ENCODE peak calls at places on chromosomes 5 and 9, in five cellular contexts. One of them, this sample, is unnamed.

GRCh38 chr5:96517294-96517693 is 84.2 kb upstream of the PCSK1 start:
- DNase-seq in adrenal gland: no peak
- DNase-seq in Panc1: no peak
- DNase-seq in trophoblast cell: no peak
- DNase-seq in fibroblast of lung: peak
- DNase-seq in this sample: no peak

GRCh38 chr9:88974641-88975040 is 16.6 kb upstream of the S1PR3 start:
- DNase-seq in Panc1: no peak
- DNase-seq in trophoblast cell: no peak
- DNase-seq in adrenal gland: no peak
- DNase-seq in fibroblast of lung: no peak
- DNase-seq in this sample: no peak

GRCh38 chr5:126043684-126044083 is 379.5 kb upstream of the GRAMD2B start:
- DNase-seq in trophoblast cell: no peak
- DNase-seq in Panc1: no peak
- DNase-seq in adrenal gland: no peak
- DNase-seq in fibroblast of lung: no peak
- DNase-seq in this sample: no peak

GRCh38 chr9:17116400-17116837 is 18.4 kb upstream of the CNTLN start:
- DNase-seq in adrenal gland: no peak
- DNase-seq in Panc1: no peak
- DNase-seq in fibroblast of lung: peak
- DNase-seq in trophoblast cell: peak
- DNase-seq in this sample: no peak

GRCh38 chr5:159038907-159039306 is 60.8 kb downstream of the EBF1 start:
- DNase-seq in Panc1: no peak
- DNase-seq in trophoblast cell: no peak
- DNase-seq in fibroblast of lung: peak
- DNase-seq in adrenal gland: no peak
- DNase-seq in this sample: peak

GRCh38 chr5:55538621-55539020 is 3.9 kb upstream of the PLPP1 start:
- DNase-seq in fibroblast of lung: peak
- DNase-seq in trophoblast cell: no peak
- DNase-seq in adrenal gland: no peak
- DNase-seq in Panc1: no peak
- DNase-seq in this sample: no peak

GRCh38 chr5:72144762-72145161 is 37.5 kb downstream of the MAP1B start:
- DNase-seq in adrenal gland: no peak
- DNase-seq in trophoblast cell: no peak
- DNase-seq in fibroblast of lung: no peak
- DNase-seq in Panc1: no peak
- DNase-seq in this sample: no peak

GRCh38 chr9:122091682-122092592 is 1.2 kb downstream of the TTLL11 start:
- DNase-seq in fibroblast of lung: no peak
- DNase-seq in Panc1: no peak
- DNase-seq in trophoblast cell: no peak
- DNase-seq in adrenal gland: no peak
- DNase-seq in this sample: no peak

GRCh38 chr9:114738581-114739316 is 56.8 kb upstream of the TEX48 start:
- DNase-seq in Panc1: peak
- DNase-seq in fibroblast of lung: peak
- DNase-seq in adrenal gland: peak
- DNase-seq in trophoblast cell: peak
- DNase-seq in this sample: peak

GRCh38 chr9:137318565-137318964 is 16.5 kb upstream of the NRARP start:
- DNase-seq in Panc1: no peak
- DNase-seq in trophoblast cell: no peak
- DNase-seq in fibroblast of lung: no peak
- DNase-seq in adrenal gland: no peak
- DNase-seq in this sample: peak

GRCh38 chr5:1017056-1017455 is 8.5 kb downstream of the NKD2 start:
- DNase-seq in fibroblast of lung: no peak
- DNase-seq in Panc1: no peak
- DNase-seq in trophoblast cell: no peak
- DNase-seq in adrenal gland: no peak
- DNase-seq in this sample: peak

GRCh38 chr5:34986965-34987364 is 57.6 kb downstream of the DNAJC21 start:
- DNase-seq in adrenal gland: no peak
- DNase-seq in Panc1: no peak
- DNase-seq in trophoblast cell: no peak
- DNase-seq in fibroblast of lung: no peak
- DNase-seq in this sample: no peak

GRCh38 chr9:74887041-74887980 is at the start of gene TRPM6:
- DNase-seq in Panc1: no peak
- DNase-seq in fibroblast of lung: peak
- DNase-seq in adrenal gland: peak
- DNase-seq in trophoblast cell: peak
- DNase-seq in this sample: peak

GRCh38 chr5:178439411-178440162 is 150.6 kb downstream of the COL23A1 start:
- DNase-seq in Panc1: no peak
- DNase-seq in fibroblast of lung: no peak
- DNase-seq in adrenal gland: no peak
- DNase-seq in trophoblast cell: no peak
- DNase-seq in this sample: no peak

GRCh38 chr9:137191245-137191644 is 2.8 kb downstream of the SSNA1 start:
- DNase-seq in adrenal gland: no peak
- DNase-seq in Panc1: no peak
- DNase-seq in fibroblast of lung: no peak
- DNase-seq in trophoblast cell: no peak
- DNase-seq in this sample: no peak

GRCh38 chr9:125911861-125912260 is 164.7 kb downstream of the PBX3 start:
- DNase-seq in fibroblast of lung: no peak
- DNase-seq in adrenal gland: no peak
- DNase-seq in Panc1: no peak
- DNase-seq in trophoblast cell: no peak
- DNase-seq in this sample: no peak

GRCh38 chr9:26243298-26243697 is 565.1 kb upstream of the TUSC1 start:
- DNase-seq in Panc1: no peak
- DNase-seq in trophoblast cell: no peak
- DNase-seq in fibroblast of lung: no peak
- DNase-seq in adrenal gland: no peak
- DNase-seq in this sample: no peak

GRCh38 chr5:153569036-153569435 is 78.6 kb downstream of the GRIA1 start:
- DNase-seq in adrenal gland: no peak
- DNase-seq in fibroblast of lung: no peak
- DNase-seq in Panc1: no peak
- DNase-seq in trophoblast cell: no peak
- DNase-seq in this sample: no peak

GRCh38 chr5:74892921-74893320 is 26.7 kb upstream of the FAM169A start:
- DNase-seq in trophoblast cell: no peak
- DNase-seq in Panc1: no peak
- DNase-seq in fibroblast of lung: no peak
- DNase-seq in adrenal gland: no peak
- DNase-seq in this sample: no peak

GRCh38 chr5:2724031-2724581 is 27.4 kb downstream of the IRX2 start:
- DNase-seq in trophoblast cell: no peak
- DNase-seq in Panc1: no peak
- DNase-seq in adrenal gland: no peak
- DNase-seq in fibroblast of lung: no peak
- DNase-seq in this sample: no peak

GRCh38 chr5:38755171-38755570 is 90.6 kb upstream of the OSMR start:
- DNase-seq in adrenal gland: no peak
- DNase-seq in trophoblast cell: peak
- DNase-seq in Panc1: no peak
- DNase-seq in fibroblast of lung: peak
- DNase-seq in this sample: no peak

GRCh38 chr5:135543151-135543818 is 7.5 kb upstream of the NEUROG1 start:
- DNase-seq in fibroblast of lung: no peak
- DNase-seq in Panc1: no peak
- DNase-seq in adrenal gland: no peak
- DNase-seq in trophoblast cell: no peak
- DNase-seq in this sample: no peak

GRCh38 chr9:79301549-79301948 is 270.2 kb upstream of the TLE4 start:
- DNase-seq in trophoblast cell: peak
- DNase-seq in fibroblast of lung: no peak
- DNase-seq in Panc1: no peak
- DNase-seq in adrenal gland: no peak
- DNase-seq in this sample: no peak

GRCh38 chr9:90344013-90344412 is 298.6 kb downstream of the DIRAS2 start:
- DNase-seq in adrenal gland: no peak
- DNase-seq in trophoblast cell: no peak
- DNase-seq in Panc1: no peak
- DNase-seq in fibroblast of lung: no peak
- DNase-seq in this sample: no peak

GRCh38 chr5:172274951-172275753 is 8.4 kb downstream of the UBTD2 start:
- DNase-seq in Panc1: no peak
- DNase-seq in adrenal gland: no peak
- DNase-seq in trophoblast cell: peak
- DNase-seq in fibroblast of lung: no peak
- DNase-seq in this sample: no peak

GRCh38 chr5:157219491-157220271 is 39.0 kb downstream of the ITK start:
- DNase-seq in fibroblast of lung: no peak
- DNase-seq in adrenal gland: peak
- DNase-seq in Panc1: no peak
- DNase-seq in trophoblast cell: no peak
- DNase-seq in this sample: no peak

GRCh38 chr5:179914032-179914755 is 6.5 kb upstream of the TBC1D9B start:
- DNase-seq in adrenal gland: no peak
- DNase-seq in fibroblast of lung: peak
- DNase-seq in trophoblast cell: peak
- DNase-seq in Panc1: peak
- DNase-seq in this sample: no peak

GRCh38 chr9:106866243-106866642 is 3.3 kb downstream of the ZNF462 start:
- DNase-seq in trophoblast cell: no peak
- DNase-seq in adrenal gland: no peak
- DNase-seq in Panc1: no peak
- DNase-seq in fibroblast of lung: no peak
- DNase-seq in this sample: no peak
- H3K4me3 ChIP-seq in trophoblast cell: no peak
- H3K4me3 ChIP-seq in adrenal gland: no peak
- H3K4me3 ChIP-seq in Panc1: no peak
- H3K4me3 ChIP-seq in fibroblast of lung: no peak
- H3K4me3 ChIP-seq in this sample: no peak

GRCh38 chr9:134136117-134136996 is 475 bp downstream of the WDR5 start:
- DNase-seq in adrenal gland: peak
- DNase-seq in Panc1: no peak
- DNase-seq in fibroblast of lung: peak
- DNase-seq in trophoblast cell: no peak
- DNase-seq in this sample: peak
- H3K27ac ChIP-seq in adrenal gland: no peak
- H3K27ac ChIP-seq in Panc1: peak
- H3K27ac ChIP-seq in fibroblast of lung: peak
- H3K27ac ChIP-seq in trophoblast cell: no peak
- H3K27ac ChIP-seq in this sample: no peak

DNA sequence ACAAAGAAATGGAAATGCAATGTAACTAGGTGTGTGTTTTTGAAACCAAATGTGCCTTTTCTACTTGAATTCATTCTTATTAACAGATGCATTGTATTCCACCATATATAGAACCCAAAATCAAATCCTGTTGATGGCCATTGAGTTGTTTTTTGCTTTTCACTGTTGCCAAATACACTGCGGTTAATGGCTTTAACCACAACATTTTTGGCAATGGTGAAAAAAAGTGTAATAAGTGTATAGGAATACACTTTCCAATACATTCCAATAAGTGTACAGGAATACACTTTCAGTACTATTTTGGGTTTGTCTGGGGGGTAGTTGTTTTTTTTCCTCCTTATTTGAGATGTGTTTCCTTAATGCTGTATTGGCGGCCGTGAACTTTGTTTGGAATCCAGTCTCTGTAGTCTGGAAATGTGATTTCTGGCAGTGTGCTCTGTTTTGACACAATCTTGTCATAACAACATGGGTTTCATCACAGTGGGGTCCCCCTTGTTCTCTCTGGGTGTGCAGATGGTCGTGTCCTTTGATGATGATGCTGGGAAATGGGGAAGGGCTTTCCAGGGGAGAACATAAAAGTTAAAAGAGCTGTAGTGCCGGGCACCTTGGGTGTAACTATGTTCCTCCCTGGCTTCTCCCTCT is 44.5 kb downstream of the RCL1 start:
- DNase-seq in Panc1: no peak
- DNase-seq in trophoblast cell: no peak
- DNase-seq in adrenal gland: no peak
- DNase-seq in fibroblast of lung: peak
- DNase-seq in this sample: no peak
- H3K4me3 ChIP-seq in Panc1: no peak
- H3K4me3 ChIP-seq in trophoblast cell: no peak
- H3K4me3 ChIP-seq in adrenal gland: no peak
- H3K4me3 ChIP-seq in fibroblast of lung: no peak
- H3K4me3 ChIP-seq in this sample: no peak

DNA sequence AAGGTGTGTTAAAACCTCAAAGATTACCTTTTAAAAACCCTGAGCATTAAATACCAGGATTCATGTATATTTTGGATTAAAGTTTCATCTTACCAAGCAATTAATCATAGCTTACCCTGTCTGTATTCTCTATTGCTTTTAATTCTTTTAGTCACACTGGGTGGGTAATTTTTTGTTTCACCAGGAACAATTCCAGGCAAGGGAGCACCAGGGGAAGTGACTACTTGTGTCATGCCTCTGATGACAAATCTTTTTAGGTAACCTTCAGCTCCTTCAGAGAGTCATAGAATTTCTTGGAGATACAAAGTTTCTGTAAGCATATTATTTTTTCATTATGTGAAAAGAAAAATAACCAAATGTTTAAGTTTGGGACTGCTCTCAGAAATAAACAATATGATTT is 33.4 kb upstream of the ANXA1 start:
- DNase-seq in adrenal gland: no peak
- DNase-seq in fibroblast of lung: no peak
- DNase-seq in trophoblast cell: no peak
- DNase-seq in Panc1: no peak
- DNase-seq in this sample: no peak
- H3K27ac ChIP-seq in adrenal gland: no peak
- H3K27ac ChIP-seq in fibroblast of lung: no peak
- H3K27ac ChIP-seq in trophoblast cell: no peak
- H3K27ac ChIP-seq in Panc1: no peak
- H3K27ac ChIP-seq in this sample: no peak

GRCh38 chr9:33448159-33448511 is 742 bp upstream of the AQP3 start:
- DNase-seq in trophoblast cell: no peak
- DNase-seq in fibroblast of lung: no peak
- DNase-seq in adrenal gland: no peak
- DNase-seq in Panc1: no peak
- DNase-seq in this sample: peak
- H3K4me3 ChIP-seq in trophoblast cell: peak
- H3K4me3 ChIP-seq in fibroblast of lung: no peak
- H3K4me3 ChIP-seq in adrenal gland: peak
- H3K4me3 ChIP-seq in Panc1: no peak
- H3K4me3 ChIP-seq in this sample: no peak

GRCh38 chr9:120889606-120890396 is 12.8 kb upstream of the PHF19 start:
- DNase-seq in trophoblast cell: no peak
- DNase-seq in adrenal gland: no peak
- DNase-seq in fibroblast of lung: no peak
- DNase-seq in Panc1: no peak
- DNase-seq in this sample: no peak
- H3K27ac ChIP-seq in trophoblast cell: no peak
- H3K27ac ChIP-seq in adrenal gland: no peak
- H3K27ac ChIP-seq in fibroblast of lung: no peak
- H3K27ac ChIP-seq in Panc1: no peak
- H3K27ac ChIP-seq in this sample: no peak